ENCODE peak calls at places on chromosomes 1 and 21, in seven cellular contexts. One of them, this sample, is unnamed. For H3K27me3, the result is how much of the 10 kb centered on the place peaks cover.

GRCh38 chr1:41024953-41025352 is 3.4 kb upstream of the SLFNL1 start:
- DNase-seq in HL-60: no peak
- DNase-seq in SJSA1: no peak
- DNase-seq in HCT116: no peak
- DNase-seq in heart left ventricle: no peak
- DNase-seq in ovary: no peak
- DNase-seq in body of pancreas: no peak
- DNase-seq in this sample: no peak

GRCh38 chr21:42499430-42500106 is 3.5 kb upstream of the RSPH1 start:
- DNase-seq in HL-60: no peak
- DNase-seq in SJSA1: no peak
- DNase-seq in HCT116: no peak
- DNase-seq in heart left ventricle: no peak
- DNase-seq in ovary: no peak
- DNase-seq in body of pancreas: no peak
- DNase-seq in this sample: no peak

GRCh38 chr1:16119926-16120325 is 35.9 kb downstream of the EPHA2 start:
- DNase-seq in HL-60: no peak
- DNase-seq in SJSA1: no peak
- DNase-seq in HCT116: no peak
- DNase-seq in heart left ventricle: peak
- DNase-seq in ovary: no peak
- DNase-seq in body of pancreas: no peak
- DNase-seq in this sample: no peak

GRCh38 chr21:33643658-33644311 is 1.5 kb downstream of the ITSN1 start:
- DNase-seq in HL-60: no peak
- DNase-seq in SJSA1: peak
- DNase-seq in HCT116: no peak
- DNase-seq in heart left ventricle: no peak
- DNase-seq in ovary: no peak
- DNase-seq in body of pancreas: no peak
- DNase-seq in this sample: peak

GRCh38 chr1:11845641-11846335 is 1.8 kb downstream of the NPPA start:
- DNase-seq in HL-60: no peak
- DNase-seq in SJSA1: no peak
- DNase-seq in HCT116: no peak
- DNase-seq in heart left ventricle: no peak
- DNase-seq in ovary: no peak
- DNase-seq in body of pancreas: no peak
- DNase-seq in this sample: no peak

GRCh38 chr1:31784356-31785019 is 20.3 kb upstream of the ADGRB2 start:
- DNase-seq in HL-60: no peak
- DNase-seq in SJSA1: no peak
- DNase-seq in HCT116: no peak
- DNase-seq in heart left ventricle: no peak
- DNase-seq in ovary: no peak
- DNase-seq in body of pancreas: peak
- DNase-seq in this sample: no peak

GRCh38 chr1:51425273-51425672 is 93.8 kb downstream of the EPS15 start:
- DNase-seq in HL-60: no peak
- DNase-seq in SJSA1: no peak
- DNase-seq in HCT116: no peak
- DNase-seq in heart left ventricle: no peak
- DNase-seq in ovary: no peak
- DNase-seq in body of pancreas: no peak
- DNase-seq in this sample: no peak

GRCh38 chr1:247390996-247391395 is 25.0 kb upstream of the NLRP3 start:
- DNase-seq in HL-60: no peak
- DNase-seq in SJSA1: no peak
- DNase-seq in HCT116: no peak
- DNase-seq in heart left ventricle: no peak
- DNase-seq in ovary: no peak
- DNase-seq in body of pancreas: no peak
- DNase-seq in this sample: no peak

GRCh38 chr1:69077633-69078032 is 490.1 kb upstream of the LRRC7 start:
- DNase-seq in HL-60: no peak
- DNase-seq in SJSA1: no peak
- DNase-seq in HCT116: no peak
- DNase-seq in heart left ventricle: no peak
- DNase-seq in ovary: no peak
- DNase-seq in body of pancreas: no peak
- DNase-seq in this sample: no peak

GRCh38 chr1:223733898-223734852 is 21.8 kb downstream of the CAPN2 start:
- DNase-seq in HL-60: no peak
- DNase-seq in SJSA1: no peak
- DNase-seq in HCT116: no peak
- DNase-seq in heart left ventricle: no peak
- DNase-seq in ovary: no peak
- DNase-seq in body of pancreas: peak
- DNase-seq in this sample: no peak

GRCh38 chr1:227016990-227017389 is 76.9 kb downstream of the COQ8A start:
- DNase-seq in HL-60: no peak
- DNase-seq in SJSA1: no peak
- DNase-seq in HCT116: no peak
- DNase-seq in heart left ventricle: no peak
- DNase-seq in ovary: no peak
- DNase-seq in body of pancreas: no peak
- DNase-seq in this sample: no peak

GRCh38 chr1:208004851-208005250 is 93.9 kb upstream of the CD34 start:
- DNase-seq in HL-60: no peak
- DNase-seq in SJSA1: peak
- DNase-seq in HCT116: no peak
- DNase-seq in heart left ventricle: no peak
- DNase-seq in ovary: no peak
- DNase-seq in body of pancreas: no peak
- DNase-seq in this sample: no peak

DNA sequence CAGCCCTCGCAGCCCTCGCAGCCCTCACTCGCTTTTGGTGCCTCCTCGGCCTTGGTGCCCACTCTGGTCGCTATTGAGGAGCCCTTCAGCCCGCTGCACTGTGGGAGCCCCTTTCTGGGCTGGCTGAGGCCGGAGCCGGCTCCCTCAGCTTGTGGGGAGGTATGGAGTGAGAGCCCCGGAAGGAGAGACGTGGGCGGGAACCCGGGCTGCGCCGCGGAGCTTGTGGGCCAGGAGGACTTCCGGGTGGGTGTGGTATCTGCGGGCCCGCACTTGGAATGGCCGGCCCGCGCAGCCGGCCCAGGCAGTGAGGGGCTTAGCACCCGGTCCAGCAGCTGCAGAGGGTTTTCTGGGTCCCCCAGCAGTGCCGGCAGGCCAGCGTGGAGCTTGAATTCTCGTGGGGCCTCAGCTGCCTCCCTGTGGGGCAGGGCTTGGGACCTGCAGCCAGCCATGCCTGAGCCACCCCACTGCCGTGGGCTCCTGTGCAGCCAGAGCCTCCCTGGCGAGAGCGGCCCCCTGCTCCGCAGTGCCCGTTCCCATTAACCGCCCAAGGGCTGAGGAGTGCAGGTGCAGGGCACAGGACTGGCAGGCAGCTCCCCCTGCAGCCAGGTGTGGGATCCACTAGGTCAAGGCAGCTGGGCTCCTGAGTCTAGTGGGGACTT is 9.9 kb upstream of the CFHR2 start:
- DNase-seq in HL-60: no peak
- DNase-seq in SJSA1: no peak
- DNase-seq in HCT116: no peak
- DNase-seq in heart left ventricle: peak
- DNase-seq in ovary: no peak
- DNase-seq in body of pancreas: no peak
- DNase-seq in this sample: no peak
- H3K27ac ChIP-seq in HL-60: no peak
- H3K27ac ChIP-seq in SJSA1: no peak
- H3K27ac ChIP-seq in HCT116: no peak
- H3K27ac ChIP-seq in heart left ventricle: no peak
- H3K27ac ChIP-seq in ovary: no peak
- H3K27ac ChIP-seq in body of pancreas: no peak
- H3K27ac ChIP-seq in this sample: no peak

GRCh38 chr1:235088440-235088839 is 40.2 kb downstream of the TOMM20 start:
- DNase-seq in HL-60: no peak
- DNase-seq in SJSA1: no peak
- DNase-seq in HCT116: no peak
- DNase-seq in heart left ventricle: no peak
- DNase-seq in ovary: no peak
- DNase-seq in body of pancreas: no peak
- DNase-seq in this sample: no peak

GRCh38 chr1:235079443-235079967 is 49.1 kb downstream of the TOMM20 start:
- DNase-seq in HL-60: no peak
- DNase-seq in SJSA1: no peak
- DNase-seq in HCT116: peak
- DNase-seq in heart left ventricle: peak
- DNase-seq in ovary: peak
- DNase-seq in body of pancreas: peak
- DNase-seq in this sample: peak

GRCh38 chr1:235078927-235079381 is 49.7 kb downstream of the TOMM20 start:
- DNase-seq in HL-60: no peak
- DNase-seq in SJSA1: no peak
- DNase-seq in HCT116: peak
- DNase-seq in heart left ventricle: no peak
- DNase-seq in ovary: no peak
- DNase-seq in body of pancreas: no peak
- DNase-seq in this sample: no peak

GRCh38 chr1:235087906-235088305 is 40.7 kb downstream of the TOMM20 start:
- DNase-seq in HL-60: no peak
- DNase-seq in SJSA1: no peak
- DNase-seq in HCT116: no peak
- DNase-seq in heart left ventricle: no peak
- DNase-seq in ovary: no peak
- DNase-seq in body of pancreas: no peak
- DNase-seq in this sample: no peak

GRCh38 chr1:235083589-235084323 is 44.9 kb downstream of the TOMM20 start:
- DNase-seq in HL-60: peak
- DNase-seq in SJSA1: peak
- DNase-seq in HCT116: peak
- DNase-seq in heart left ventricle: peak
- DNase-seq in ovary: peak
- DNase-seq in body of pancreas: peak
- DNase-seq in this sample: peak
- H3K4me3 ChIP-seq in HL-60: no peak
- H3K4me3 ChIP-seq in SJSA1: no peak
- H3K4me3 ChIP-seq in HCT116: no peak
- H3K4me3 ChIP-seq in heart left ventricle: peak
- H3K4me3 ChIP-seq in ovary: peak
- H3K4me3 ChIP-seq in body of pancreas: no peak
- H3K4me3 ChIP-seq in this sample: peak

GRCh38 chr1:147541672-147542548 is 609 bp downstream of the BCL9 start:
- DNase-seq in HL-60: no peak
- DNase-seq in SJSA1: peak
- DNase-seq in HCT116: no peak
- DNase-seq in heart left ventricle: peak
- DNase-seq in ovary: peak
- DNase-seq in body of pancreas: peak
- DNase-seq in this sample: peak

GRCh38 chr1:147542549-147542857 is 1.2 kb downstream of the BCL9 start:
- DNase-seq in HL-60: no peak
- DNase-seq in SJSA1: no peak
- DNase-seq in HCT116: no peak
- DNase-seq in heart left ventricle: no peak
- DNase-seq in ovary: no peak
- DNase-seq in body of pancreas: no peak
- DNase-seq in this sample: peak

GRCh38 chr1:147545133-147545532 is 3.8 kb downstream of the BCL9 start:
- DNase-seq in HL-60: no peak
- DNase-seq in SJSA1: no peak
- DNase-seq in HCT116: peak
- DNase-seq in heart left ventricle: no peak
- DNase-seq in ovary: no peak
- DNase-seq in body of pancreas: peak
- DNase-seq in this sample: no peak

GRCh38 chr1:147534386-147534785 is 6.9 kb upstream of the BCL9 start:
- DNase-seq in HL-60: no peak
- DNase-seq in SJSA1: no peak
- DNase-seq in HCT116: no peak
- DNase-seq in heart left ventricle: no peak
- DNase-seq in ovary: no peak
- DNase-seq in body of pancreas: peak
- DNase-seq in this sample: peak

GRCh38 chr1:147539122-147539575 is 2.2 kb upstream of the BCL9 start:
- DNase-seq in HL-60: no peak
- DNase-seq in SJSA1: peak
- DNase-seq in HCT116: peak
- DNase-seq in heart left ventricle: no peak
- DNase-seq in ovary: peak
- DNase-seq in body of pancreas: peak
- DNase-seq in this sample: peak
- H3K27me3 ChIP-seq in HL-60: under half
- H3K27me3 ChIP-seq in SJSA1: under half
- H3K27me3 ChIP-seq in HCT116: under half
- H3K27me3 ChIP-seq in heart left ventricle: under half
- H3K27me3 ChIP-seq in ovary: under half
- H3K27me3 ChIP-seq in body of pancreas: under half
- H3K27me3 ChIP-seq in this sample: under half

GRCh38 chr1:232990176-232990723 is 39.8 kb downstream of the NTPCR start:
- DNase-seq in HL-60: no peak
- DNase-seq in SJSA1: no peak
- DNase-seq in HCT116: no peak
- DNase-seq in heart left ventricle: no peak
- DNase-seq in ovary: no peak
- DNase-seq in body of pancreas: no peak
- DNase-seq in this sample: no peak
- H3K27ac ChIP-seq in HL-60: no peak
- H3K27ac ChIP-seq in SJSA1: no peak
- H3K27ac ChIP-seq in HCT116: no peak
- H3K27ac ChIP-seq in heart left ventricle: no peak
- H3K27ac ChIP-seq in ovary: no peak
- H3K27ac ChIP-seq in body of pancreas: no peak
- H3K27ac ChIP-seq in this sample: no peak

DNA sequence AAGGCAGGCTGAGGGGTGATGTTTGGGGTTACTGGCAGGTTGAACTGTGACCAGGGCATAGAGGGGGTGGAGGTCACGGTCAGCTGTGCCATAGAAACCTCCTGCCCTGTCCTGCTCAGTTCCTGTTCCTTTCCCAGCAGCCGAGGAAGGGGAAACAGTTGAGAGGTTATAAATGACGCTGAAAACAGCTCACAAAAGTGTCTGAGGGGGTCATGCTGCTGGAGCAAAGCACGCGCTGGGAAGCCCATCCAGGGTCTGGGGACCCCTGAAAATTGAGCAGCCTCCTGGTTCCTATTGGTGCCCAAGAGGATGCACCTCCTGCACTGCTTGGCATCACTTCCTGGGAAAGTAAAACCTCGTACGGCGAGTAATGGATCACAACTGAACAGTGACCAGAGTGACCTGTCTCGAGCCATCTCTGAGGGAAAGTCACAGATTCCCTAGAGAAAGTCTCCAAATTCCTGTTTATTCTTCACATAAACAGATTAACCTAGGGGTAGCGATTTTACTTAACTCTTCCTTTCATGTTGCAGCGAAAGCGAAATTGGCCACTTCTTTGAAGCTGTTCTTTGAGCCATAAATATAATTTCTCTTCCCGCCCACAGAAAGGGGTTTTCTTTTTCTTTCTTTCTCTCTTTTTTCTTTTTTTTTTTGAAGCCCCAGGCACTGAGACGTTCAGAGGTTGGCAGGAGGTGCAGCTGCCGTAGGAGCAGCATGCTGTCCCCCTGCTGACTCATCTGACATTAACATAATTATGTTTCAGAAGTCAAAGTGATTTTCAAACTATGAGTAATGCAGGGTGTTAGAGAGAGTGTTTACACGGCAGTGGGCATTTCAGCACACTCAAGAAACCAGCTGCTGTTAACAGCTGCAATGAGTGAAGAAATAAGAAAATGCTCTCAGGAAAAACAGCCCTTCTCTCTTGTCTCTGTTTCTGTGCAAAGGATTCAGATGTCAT is 41.8 kb upstream of the ATF3 start:
- DNase-seq in HL-60: no peak
- DNase-seq in SJSA1: peak
- DNase-seq in HCT116: peak
- DNase-seq in heart left ventricle: no peak
- DNase-seq in ovary: peak
- DNase-seq in body of pancreas: peak
- DNase-seq in this sample: peak
- H3K4me3 ChIP-seq in HL-60: peak
- H3K4me3 ChIP-seq in SJSA1: peak
- H3K4me3 ChIP-seq in HCT116: peak
- H3K4me3 ChIP-seq in heart left ventricle: peak
- H3K4me3 ChIP-seq in ovary: peak
- H3K4me3 ChIP-seq in body of pancreas: peak
- H3K4me3 ChIP-seq in this sample: peak